ENCODE peak calls at places on chromosomes 5 and 9, in five cellular contexts. W is activated CD4-positive, alpha-beta T cell treated with anti-CD3 and anti-CD28 coated beads for 24 hours; L is stimulated activated CD8-positive, alpha-beta memory T cell treated with anti-CD3 and anti-CD28 coated beads, Interleukin-7, amount 100 ng/mL, for 24 hours; J is heart right ventricle; A is fibroblast of lung. R is an unnamed sample.

GRCh38 chr9:116000748-116001329 is 152.8 kb upstream of the PAPPA start:
- DNase-seq in W (no peak), L (no peak), J (no peak), A (no peak), R (no peak)

GRCh38 chr9:14887149-14887548 is 23.1 kb downstream of the FREM1 start:
- DNase-seq in W (no peak), L (no peak), J (no peak), A (no peak), R (no peak)

GRCh38 chr9:78280982-78281668 is 15.8 kb upstream of the PSAT1 start:
- DNase-seq in W (no peak), L (no peak), J (peak), A (peak), R (peak)

GRCh38 chr5:89351232-89351631 is 468.2 kb upstream of the MEF2C start:
- DNase-seq in W (no peak), L (no peak), J (no peak), A (peak), R (no peak)

GRCh38 chr9:26779072-26779471 is 113.5 kb downstream of the CAAP1 start:
- DNase-seq in W (no peak), L (no peak), J (no peak), A (peak), R (no peak)

GRCh38 chr5:148336704-148337435 is 1.5 kb downstream of the SPINK9 start:
- DNase-seq in W (no peak), L (no peak), J (no peak), A (no peak), R (no peak)

GRCh38 chr5:662751-663435 is 30.3 kb downstream of the TPPP start:
- DNase-seq in W (no peak), L (no peak), J (no peak), A (no peak), R (no peak)

GRCh38 chr5:171776747-171777419 is 8.7 kb upstream of the SMIM23 start:
- DNase-seq in W (no peak), L (no peak), J (no peak), A (peak), R (no peak)

GRCh38 chr5:127080001-127080478 is 6.7 kb upstream of the C5orf63 start:
- DNase-seq in W (no peak), L (no peak), J (no peak), A (no peak), R (no peak)

GRCh38 chr5:118679123-118679940 is 309.0 kb downstream of the DTWD2 start:
- DNase-seq in W (no peak), L (no peak), J (no peak), A (no peak), R (no peak)

GRCh38 chr5:98499892-98500291 is 273.6 kb upstream of the RGMB start:
- DNase-seq in W (no peak), L (no peak), J (no peak), A (no peak), R (no peak)

GRCh38 chr5:136375920-136376319 is 10.6 kb upstream of the TRPC7 start:
- DNase-seq in W (no peak), L (no peak), J (no peak), A (no peak), R (no peak)

GRCh38 chr9:109311731-109312130 is 9.1 kb downstream of the EPB41L4B start:
- DNase-seq in W (no peak), L (no peak), J (no peak), A (no peak), R (no peak)

GRCh38 chr5:174735498-174736350 is 11.3 kb downstream of the MSX2 start:
- DNase-seq in W (no peak), L (no peak), J (no peak), A (no peak), R (no peak)

GRCh38 chr9:77726289-77726688 is 78.2 kb upstream of the GNA14 start:
- DNase-seq in W (no peak), L (no peak), J (no peak), A (no peak), R (no peak)

GRCh38 chr5:116546033-116546742 is 28.4 kb downstream of the SEMA6A start:
- DNase-seq in W (no peak), L (no peak), J (no peak), A (no peak), R (no peak)

GRCh38 chr9:113173341-113173740 is 22.5 kb downstream of the SLC31A2 start:
- DNase-seq in W (no peak), L (no peak), J (no peak), A (no peak), R (no peak)

GRCh38 chr5:80959768-80960442 is at the start of gene RASGRF2:
- DNase-seq in W (peak), L (no peak), J (peak), A (peak), R (no peak)

GRCh38 chr9:89899476-89900047 is 294.8 kb downstream of the GADD45G start:
- DNase-seq in W (no peak), L (no peak), J (no peak), A (no peak), R (no peak)

GRCh38 chr9:76989501-76989900 is 30.0 kb upstream of the FOXB2 start:
- DNase-seq in W (no peak), L (no peak), J (no peak), A (no peak), R (no peak)

GRCh38 chr9:77927265-77927664 is 104.3 kb downstream of the GNAQ start:
- DNase-seq in W (no peak), L (no peak), J (no peak), A (peak), R (no peak)

GRCh38 chr5:133354323-133355161 is 257.8 kb downstream of the FSTL4 start:
- DNase-seq in W (no peak), L (no peak), J (no peak), A (no peak), R (no peak)

GRCh38 chr5:178130576-178131445 is at the start of gene RMND5B:
- DNase-seq in W (peak), L (peak), J (peak), A (peak), R (peak)

GRCh38 chr5:157710887-157711286 is 20.3 kb upstream of the THG1L start:
- DNase-seq in W (no peak), L (no peak), J (no peak), A (peak), R (no peak)

GRCh38 chr5:152072076-152072475 is 147.4 kb upstream of the GLRA1 start:
- DNase-seq in W (no peak), L (no peak), J (peak), A (no peak), R (no peak)